ENCODE peak calls at places on chromosomes 3 and 15, in four cellular contexts. K, S, P and X are unnamed samples.

GRCh38 chr15:55894406-55894965 is 98.9 kb downstream of the NEDD4 start:
- DNase-seq in K (no peak), S (no peak), P (no peak), X (no peak)

GRCh38 chr3:38641461-38642110 is 7.9 kb downstream of the SCN5A start:
- DNase-seq in K (no peak), S (no peak), P (no peak), X (no peak)

GRCh38 chr3:4688411-4688810 is 195.3 kb downstream of the ITPR1 start:
- DNase-seq in K (no peak), S (no peak), P (no peak), X (no peak)

GRCh38 chr3:13528217-13528801 is 20.6 kb upstream of the FBLN2 start:
- DNase-seq in K (no peak), S (peak; percentile 63), P (no peak), X (peak; percentile 19)

GRCh38 chr3:60046212-60046611 is 996.4 kb upstream of the CFAP20DC start:
- DNase-seq in K (no peak), S (no peak), P (no peak), X (no peak)

GRCh38 chr3:156535162-156535627 is 19.7 kb downstream of the SSR3 start:
- DNase-seq in K (no peak), S (no peak), P (no peak), X (no peak)

GRCh38 chr15:91338763-91339162 is 238.7 kb downstream of the SV2B start:
- DNase-seq in K (no peak), S (no peak), P (no peak), X (no peak)

GRCh38 chr3:190086191-190086590 is 34.5 kb downstream of the P3H2 start:
- DNase-seq in K (no peak), S (no peak), P (no peak), X (no peak)

GRCh38 chr3:187255314-187255713 is 36.2 kb downstream of the MASP1 start:
- DNase-seq in K (no peak), S (no peak), P (no peak), X (no peak)

GRCh38 chr15:52797625-52798501 is 7.7 kb upstream of the ONECUT1 start:
- DNase-seq in K (no peak), S (no peak), P (no peak), X (no peak)

GRCh38 chr15:42679285-42680141 is 57.4 kb downstream of the CDAN1 start:
- DNase-seq in K (no peak), S (no peak), P (no peak), X (no peak)

GRCh38 chr15:52492132-52492531 is 36.5 kb downstream of the MYO5A start:
- DNase-seq in K (no peak), S (no peak), P (no peak), X (no peak)

GRCh38 chr15:58521293-58521991 is 89.7 kb downstream of the LIPC start:
- DNase-seq in K (no peak), S (peak; percentile 74), P (no peak), X (peak; percentile 83)

GRCh38 chr3:73215286-73215685 is 153.8 kb downstream of the EBLN2 start:
- DNase-seq in K (no peak), S (no peak), P (no peak), X (no peak)

GRCh38 chr3:107555359-107555758 is 32.6 kb downstream of the BBX start:
- DNase-seq in K (no peak), S (no peak), P (no peak), X (no peak)

GRCh38 chr3:44988073-44988472 is 12.0 kb downstream of the EXOSC7 start:
- DNase-seq in K (no peak), S (no peak), P (no peak), X (no peak)

GRCh38 chr3:43994594-43995077 is 247.1 kb upstream of the TOPAZ1 start:
- DNase-seq in K (no peak), S (peak; percentile 52), P (no peak), X (no peak)

GRCh38 chr3:151075869-151076573 is 9.4 kb upstream of the MED12L start:
- DNase-seq in K (no peak), S (peak; percentile 17), P (no peak), X (peak; percentile 86)

GRCh38 chr3:14898929-14899328 is 48.5 kb upstream of the NR2C2 start:
- DNase-seq in K (no peak), S (no peak), P (no peak), X (no peak)